ENCODE peak calls at places on chromosomes 13 and 19, in four cellular contexts. One of them, this sample, is unnamed.

GRCh38 chr19:16405797-16406196 is 66.0 kb downstream of the EPS15L1 start:
- DNase-seq in T-helper 9 cell: no peak
- DNase-seq in GM12891: no peak
- DNase-seq in mucosa of descending colon: no peak
- DNase-seq in this sample: no peak

GRCh38 chr13:60662595-60662994 is 265.6 kb downstream of the TDRD3 start:
- DNase-seq in T-helper 9 cell: no peak
- DNase-seq in GM12891: no peak
- DNase-seq in mucosa of descending colon: no peak
- DNase-seq in this sample: no peak

GRCh38 chr13:111429064-111429558 is 108.7 kb downstream of the TEX29 start:
- DNase-seq in T-helper 9 cell: no peak
- DNase-seq in GM12891: peak
- DNase-seq in mucosa of descending colon: peak
- DNase-seq in this sample: peak

GRCh38 chr19:48390188-48391099 is 907 bp downstream of the KDELR1 start:
- DNase-seq in T-helper 9 cell: peak
- DNase-seq in GM12891: peak
- DNase-seq in mucosa of descending colon: peak
- DNase-seq in this sample: peak

GRCh38 chr13:28044608-28045007 is 55.8 kb downstream of the FLT3 start:
- DNase-seq in T-helper 9 cell: no peak
- DNase-seq in GM12891: no peak
- DNase-seq in mucosa of descending colon: no peak
- DNase-seq in this sample: no peak

GRCh38 chr19:47109541-47110375 is 3.8 kb downstream of the ZC3H4 start:
- DNase-seq in T-helper 9 cell: no peak
- DNase-seq in GM12891: no peak
- DNase-seq in mucosa of descending colon: peak
- DNase-seq in this sample: peak

GRCh38 chr19:6187374-6187773 is 51.9 kb downstream of the ACSBG2 start:
- DNase-seq in T-helper 9 cell: no peak
- DNase-seq in GM12891: no peak
- DNase-seq in mucosa of descending colon: no peak
- DNase-seq in this sample: no peak

GRCh38 chr19:1445932-1446712 is 3.8 kb upstream of the APC2 start:
- DNase-seq in T-helper 9 cell: no peak
- DNase-seq in GM12891: no peak
- DNase-seq in mucosa of descending colon: no peak
- DNase-seq in this sample: no peak

GRCh38 chr13:51814825-51815650 is 11.1 kb upstream of the DHRS12 start:
- DNase-seq in T-helper 9 cell: peak
- DNase-seq in GM12891: peak
- DNase-seq in mucosa of descending colon: peak
- DNase-seq in this sample: peak

GRCh38 chr13:59734393-59734792 is 429.3 kb downstream of the DIAPH3 start:
- DNase-seq in T-helper 9 cell: no peak
- DNase-seq in GM12891: peak
- DNase-seq in mucosa of descending colon: no peak
- DNase-seq in this sample: no peak

GRCh38 chr13:21894703-21895699 is 224.1 kb downstream of the FGF9 start:
- DNase-seq in T-helper 9 cell: no peak
- DNase-seq in GM12891: no peak
- DNase-seq in mucosa of descending colon: no peak
- DNase-seq in this sample: no peak

GRCh38 chr19:52138614-52139290 is 986 bp downstream of the ZNF616 start:
- DNase-seq in T-helper 9 cell: no peak
- DNase-seq in GM12891: peak
- DNase-seq in mucosa of descending colon: peak
- DNase-seq in this sample: peak

GRCh38 chr13:110893571-110893970 is 21.3 kb downstream of the ANKRD10 start:
- DNase-seq in T-helper 9 cell: no peak
- DNase-seq in GM12891: no peak
- DNase-seq in mucosa of descending colon: no peak
- DNase-seq in this sample: no peak

GRCh38 chr19:38371081-38371480 is 3.3 kb upstream of the PSMD8 start:
- DNase-seq in T-helper 9 cell: no peak
- DNase-seq in GM12891: no peak
- DNase-seq in mucosa of descending colon: no peak
- DNase-seq in this sample: no peak

GRCh38 chr13:91046715-91047327 is 300.7 kb upstream of the MIR17HG start:
- DNase-seq in T-helper 9 cell: no peak
- DNase-seq in GM12891: no peak
- DNase-seq in mucosa of descending colon: no peak
- DNase-seq in this sample: no peak

GRCh38 chr19:33039108-33039599 is 25.5 kb downstream of the RHPN2 start:
- DNase-seq in T-helper 9 cell: no peak
- DNase-seq in GM12891: no peak
- DNase-seq in mucosa of descending colon: no peak
- DNase-seq in this sample: no peak

GRCh38 chr13:102276479-102276878 is 125.4 kb downstream of the FGF14 start:
- DNase-seq in T-helper 9 cell: no peak
- DNase-seq in GM12891: no peak
- DNase-seq in mucosa of descending colon: no peak
- DNase-seq in this sample: no peak

GRCh38 chr19:57512845-57513244 is 13.1 kb downstream of the ZNF773 start:
- DNase-seq in T-helper 9 cell: no peak
- DNase-seq in GM12891: no peak
- DNase-seq in mucosa of descending colon: no peak
- DNase-seq in this sample: no peak